ENCODE peak calls at places on chromosomes 16 and 17, in four cellular contexts. One of them, this sample, is unnamed.
A peak's percentile ranks its signal among the peaks of the same experiment; 100 is the strongest.

GRCh38 chr17:55926276-55926995 is 175.6 kb downstream of the PCTP start:
- DNase-seq in KG1: no peak
- DNase-seq in cardiac fibroblast: no peak
- DNase-seq in pancreas: no peak
- DNase-seq in this sample: no peak

GRCh38 chr16:53785044-53785443 is 81.1 kb downstream of the FTO start:
- DNase-seq in pancreas: no peak
- DNase-seq in cardiac fibroblast: peak; percentile 78
- DNase-seq in KG1: no peak
- DNase-seq in this sample: no peak

GRCh38 chr16:75196826-75197225 is 10.1 kb downstream of the CTRB2 start:
- DNase-seq in KG1: no peak
- DNase-seq in pancreas: no peak
- DNase-seq in cardiac fibroblast: no peak
- DNase-seq in this sample: no peak

GRCh38 chr17:38504216-38504615 is 76.0 kb downstream of the ARHGAP23 start:
- DNase-seq in cardiac fibroblast: no peak
- DNase-seq in KG1: no peak
- DNase-seq in pancreas: no peak
- DNase-seq in this sample: no peak

GRCh38 chr16:84520778-84521770 is 16.6 kb upstream of the MEAK7 start:
- DNase-seq in KG1: no peak
- DNase-seq in pancreas: no peak
- DNase-seq in cardiac fibroblast: no peak
- DNase-seq in this sample: no peak

GRCh38 chr17:58447039-58447975 is 30.0 kb upstream of the RNF43 start:
- DNase-seq in pancreas: peak; percentile 66
- DNase-seq in KG1: peak; percentile 50
- DNase-seq in cardiac fibroblast: peak; percentile 91
- DNase-seq in this sample: peak; percentile 36

GRCh38 chr16:66293932-66294331 is 72.6 kb upstream of the CDH5 start:
- DNase-seq in cardiac fibroblast: no peak
- DNase-seq in KG1: no peak
- DNase-seq in pancreas: no peak
- DNase-seq in this sample: no peak

GRCh38 chr17:68195667-68196393 is 52.0 kb upstream of the AMZ2 start:
- DNase-seq in cardiac fibroblast: no peak
- DNase-seq in KG1: no peak
- DNase-seq in pancreas: no peak
- DNase-seq in this sample: no peak

GRCh38 chr17:82098939-82099765 is 1.1 kb upstream of the FASN start:
- DNase-seq in pancreas: peak; percentile 27
- DNase-seq in cardiac fibroblast: no peak
- DNase-seq in KG1: no peak
- DNase-seq in this sample: no peak

GRCh38 chr17:81294512-81295030 is 536 bp downstream of the SLC38A10 start:
- DNase-seq in KG1: no peak
- DNase-seq in cardiac fibroblast: peak; percentile 26
- DNase-seq in pancreas: peak; percentile 41
- DNase-seq in this sample: no peak

GRCh38 chr16:11100239-11100750 is 155.7 kb downstream of the SOCS1 start:
- DNase-seq in KG1: no peak
- DNase-seq in cardiac fibroblast: peak; percentile 95
- DNase-seq in pancreas: no peak
- DNase-seq in this sample: no peak

GRCh38 chr17:80879723-80880649 is 111.7 kb upstream of the CHMP6 start:
- DNase-seq in KG1: no peak
- DNase-seq in pancreas: no peak
- DNase-seq in cardiac fibroblast: no peak
- DNase-seq in this sample: no peak

GRCh38 chr17:36151891-36152638 is 24.4 kb downstream of the TBC1D3B start:
- DNase-seq in KG1: no peak
- DNase-seq in cardiac fibroblast: no peak
- DNase-seq in pancreas: no peak
- DNase-seq in this sample: no peak

GRCh38 chr17:39281806-39282205 is 56.1 kb upstream of the STAC2 start:
- DNase-seq in KG1: no peak
- DNase-seq in pancreas: no peak
- DNase-seq in cardiac fibroblast: peak; percentile 31
- DNase-seq in this sample: no peak